ENCODE peak calls at places on chromosomes 6 and 20, in four cellular contexts. T, Y, C and Z are unnamed samples.
A peak's percentile ranks its signal among the peaks of the same experiment; 100 is the strongest.

GRCh38 chr6:42429042-42429574 is 22.6 kb downstream of the TRERF1 start:
- DNase-seq in T (no peak), Y (peak; percentile 36), C (no peak), Z (no peak)

GRCh38 chr6:143258945-143259344 is 191.6 kb downstream of the ADAT2 start:
- DNase-seq in T (no peak), Y (no peak), C (no peak), Z (no peak)

GRCh38 chr20:64080013-64080812 is at the start of gene OPRL1:
- DNase-seq in T (no peak), Y (peak; percentile 74), C (no peak), Z (no peak)

GRCh38 chr6:24009319-24009718 is 116.7 kb upstream of the NRSN1 start:
- DNase-seq in T (no peak), Y (no peak), C (no peak), Z (no peak)

GRCh38 chr6:15462717-15463525 is 199.9 kb downstream of the DTNBP1 start:
- DNase-seq in T (no peak), Y (no peak), C (no peak), Z (no peak)

GRCh38 chr20:38573381-38573780 is 7.6 kb upstream of the ADIG start:
- DNase-seq in T (no peak), Y (no peak), C (no peak), Z (no peak)

GRCh38 chr6:44672838-44673237 is 285.3 kb downstream of the CDC5L start:
- DNase-seq in T (no peak), Y (no peak), C (no peak), Z (no peak)

GRCh38 chr20:4406627-4407026 is 315.1 kb upstream of the PRND start:
- DNase-seq in T (no peak), Y (no peak), C (peak; percentile 42), Z (no peak)

DNA sequence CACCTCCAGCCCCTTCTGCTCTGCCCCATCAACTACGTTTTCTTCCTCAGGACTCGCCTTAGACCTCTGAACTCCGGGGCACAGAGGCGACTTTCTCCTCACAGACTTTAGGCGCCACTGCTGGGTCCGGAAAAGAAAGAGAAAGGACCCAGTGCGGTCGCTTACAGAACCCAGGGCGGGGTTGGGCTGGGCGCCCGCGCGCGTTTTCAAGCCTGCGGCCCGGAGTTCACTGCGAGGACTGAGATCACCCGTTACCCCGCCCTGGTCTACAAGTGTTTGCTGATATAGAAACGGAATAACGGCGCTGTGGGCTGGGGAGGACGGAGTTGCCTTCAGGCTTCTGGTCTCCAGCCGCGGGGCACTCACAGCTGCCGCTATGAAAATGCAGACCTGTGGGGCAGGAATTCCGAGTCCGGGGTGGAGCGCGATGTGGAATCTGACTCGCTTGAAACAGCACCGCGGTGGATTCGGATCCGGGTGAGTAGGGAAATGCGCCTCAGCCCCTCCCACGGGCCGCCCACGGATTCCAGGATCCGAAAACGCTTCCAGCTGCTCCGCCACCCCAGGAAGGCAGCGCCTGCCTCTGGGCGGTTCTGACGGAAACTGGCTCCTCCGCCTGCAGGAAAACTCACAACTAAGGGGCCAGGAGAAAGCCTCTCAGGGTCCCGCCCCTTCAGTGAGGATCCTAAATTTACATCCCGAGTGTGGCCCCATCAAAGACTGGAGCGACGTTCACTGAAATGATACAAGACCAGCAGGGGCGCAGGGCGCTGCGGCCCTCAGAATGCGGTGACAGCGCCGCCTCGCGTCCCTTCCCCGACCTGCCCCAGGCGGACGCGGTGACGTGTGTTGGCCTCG is 29.4 kb downstream of the HLA-F start:
- DNase-seq in T (peak; percentile 54), Y (peak; percentile 91), C (peak; percentile 90), Z (peak; percentile 95)
- TF ChIP-seq EGR1 in T (peak; percentile 78), Y (no peak), C (peak; percentile 95), Z (peak; percentile 84)

GRCh38 chr20:36644713-36645109 is 1.3 kb downstream of the SLA2 start:
- DNase-seq in T (no peak), Y (no peak), C (no peak), Z (no peak)

GRCh38 chr20:36647194-36648121 is 1.5 kb upstream of the SLA2 start:
- DNase-seq in T (no peak), Y (no peak), C (no peak), Z (no peak)

GRCh38 chr20:36645353-36645752 is 643 bp downstream of the SLA2 start:
- DNase-seq in T (no peak), Y (no peak), C (no peak), Z (no peak)

GRCh38 chr20:36646678-36647077 is 682 bp upstream of the SLA2 start:
- DNase-seq in T (no peak), Y (no peak), C (no peak), Z (no peak)

GRCh38 chr20:36645998-36646397 is at the start of gene SLA2:
- DNase-seq in T (no peak), Y (no peak), C (no peak), Z (no peak)
- TF ChIP-seq EGR1 in T (no peak), Y (no peak), C (no peak), Z (no peak)

DNA sequence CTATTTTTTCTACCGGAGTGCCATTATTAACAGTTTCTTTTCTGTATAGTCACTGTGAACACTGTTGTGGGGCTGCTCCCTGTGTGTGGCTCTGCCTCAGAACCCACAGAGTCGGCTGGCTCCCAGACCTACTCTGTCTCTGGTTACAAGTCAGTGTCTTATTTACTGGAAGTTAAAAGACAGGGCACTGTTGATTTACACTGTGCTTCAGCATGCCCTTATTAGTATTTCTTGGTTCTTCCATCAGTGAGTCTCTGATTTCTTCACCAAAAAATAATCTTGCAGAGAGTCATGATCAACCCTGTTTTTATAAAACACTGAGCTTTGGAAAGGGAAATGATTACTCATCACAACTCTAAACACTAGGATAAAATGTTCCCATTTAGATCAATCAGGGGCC is 92.5 kb downstream of the UTRN start:
- DNase-seq in T (no peak), Y (no peak), C (no peak), Z (no peak)
- TF ChIP-seq EGR1 in T (no peak), Y (no peak), C (no peak), Z (no peak)

DNA sequence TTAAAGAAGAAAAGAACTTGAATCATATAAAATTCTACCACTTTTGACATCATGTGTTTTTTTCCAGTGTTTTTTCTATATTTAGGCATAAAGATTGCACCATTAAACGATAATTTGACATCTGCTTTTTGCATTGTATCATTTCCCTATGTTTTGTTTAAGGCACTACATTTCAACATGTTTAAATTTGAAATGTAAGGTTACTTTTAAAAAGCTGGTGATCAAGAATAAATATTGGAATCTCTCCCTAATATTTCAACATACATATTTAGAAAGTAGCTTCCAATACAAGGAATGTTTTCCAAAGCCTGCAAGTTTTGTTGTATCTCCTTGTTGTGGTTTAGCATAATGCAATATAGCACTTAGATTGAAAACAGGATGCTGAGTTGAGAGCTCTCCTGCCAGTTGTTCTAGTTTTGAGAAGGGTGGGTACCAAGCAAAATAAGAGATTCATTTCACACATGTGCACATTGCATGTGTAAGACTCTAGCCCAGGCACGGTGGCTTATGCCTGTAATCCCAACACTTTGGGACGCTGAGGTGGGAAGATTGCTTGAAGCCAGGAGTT is 76.6 kb downstream of the SYNJ2 start:
- DNase-seq in T (no peak), Y (no peak), C (no peak), Z (no peak)
- TF ChIP-seq EGR1 in T (no peak), Y (no peak), C (peak; percentile 15), Z (no peak)

DNA sequence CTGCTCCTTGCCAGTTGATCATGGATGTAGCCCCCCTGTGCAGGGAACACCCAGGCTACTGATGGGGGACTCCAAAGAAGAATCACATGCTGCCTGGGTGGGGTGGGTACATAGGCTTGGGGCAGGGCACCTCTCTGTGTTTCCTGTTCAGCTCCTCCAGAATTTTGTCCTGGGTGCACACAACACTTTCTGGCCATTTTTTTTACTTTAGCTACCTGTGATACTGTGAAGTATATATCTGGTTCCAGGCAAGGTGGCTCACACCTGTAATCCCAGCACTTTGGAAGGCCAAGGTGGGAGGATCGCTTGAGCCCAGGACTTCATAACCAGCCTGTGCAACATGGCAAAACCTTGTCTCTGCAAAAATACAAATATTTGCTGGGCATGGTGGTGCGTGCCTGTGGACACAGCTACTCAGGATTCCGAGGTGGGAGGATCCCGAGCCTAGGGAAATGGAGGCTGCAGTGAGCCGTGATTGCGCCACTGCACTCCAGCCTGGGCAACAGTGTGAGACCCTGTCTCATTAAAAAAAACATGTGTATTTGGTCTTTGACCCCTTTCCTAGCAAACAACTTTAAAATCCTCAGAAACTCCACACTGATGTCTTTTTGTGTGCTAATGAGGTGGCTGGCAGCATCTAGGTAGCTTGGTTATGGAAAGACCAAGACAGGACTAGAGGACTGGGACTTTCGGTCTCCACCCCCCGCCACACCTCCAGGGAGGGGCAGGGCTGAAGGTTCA is 14.1 kb downstream of the SLC4A11 start:
- DNase-seq in T (no peak), Y (no peak), C (no peak), Z (no peak)
- TF ChIP-seq EGR1 in T (no peak), Y (no peak), C (no peak), Z (no peak)

GRCh38 chr20:51961964-51962761 is 159.8 kb upstream of the SALL4 start:
- DNase-seq in T (no peak), Y (no peak), C (no peak), Z (no peak)

GRCh38 chr20:51972031-51972430 is 169.7 kb upstream of the SALL4 start:
- DNase-seq in T (no peak), Y (no peak), C (no peak), Z (no peak)

GRCh38 chr20:51969191-51969590 is 166.9 kb upstream of the SALL4 start:
- DNase-seq in T (no peak), Y (no peak), C (peak; percentile 18), Z (no peak)

GRCh38 chr20:51970858-51971257 is 168.5 kb upstream of the SALL4 start:
- DNase-seq in T (no peak), Y (no peak), C (no peak), Z (no peak)

GRCh38 chr20:51966296-51966971 is 164.1 kb upstream of the SALL4 start:
- DNase-seq in T (no peak), Y (peak; percentile 75), C (peak; percentile 81), Z (peak; percentile 53)
- TF ChIP-seq EGR1 in T (no peak), Y (no peak), C (no peak), Z (no peak)

GRCh38 chr6:156193381-156193780 is 583.8 kb upstream of the ARID1B start:
- DNase-seq in T (no peak), Y (no peak), C (no peak), Z (no peak)

GRCh38 chr6:156191895-156192294 is 585.3 kb upstream of the ARID1B start:
- DNase-seq in T (no peak), Y (no peak), C (no peak), Z (no peak)

GRCh38 chr6:156197513-156197912 is 579.7 kb upstream of the ARID1B start:
- DNase-seq in T (no peak), Y (no peak), C (no peak), Z (no peak)
- TF ChIP-seq EGR1 in T (no peak), Y (no peak), C (no peak), Z (no peak)

DNA sequence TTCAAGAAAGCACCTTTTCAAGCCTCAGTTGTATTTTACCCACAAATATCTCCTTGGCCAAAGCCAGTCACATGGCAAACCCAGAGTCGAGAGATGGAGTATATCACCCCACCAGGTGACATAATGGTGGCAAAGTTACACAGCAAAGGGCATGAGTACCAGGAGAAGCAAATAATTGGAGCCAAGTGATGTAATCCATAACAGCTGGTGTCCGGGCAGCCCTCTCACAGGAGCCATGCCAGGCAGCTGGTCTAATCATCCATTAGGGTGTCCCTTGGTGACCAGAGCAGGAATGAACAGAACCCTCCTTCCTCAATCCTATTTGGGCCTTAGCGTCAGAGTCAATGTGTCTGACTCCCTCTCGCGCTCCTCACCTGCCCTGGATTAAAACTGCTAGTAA is 272.1 kb downstream of the LRFN2 start:
- DNase-seq in T (no peak), Y (no peak), C (no peak), Z (no peak)
- TF ChIP-seq EGR1 in T (no peak), Y (no peak), C (no peak), Z (no peak)

GRCh38 chr6:37304766-37305165 is 46.8 kb upstream of the TMEM217 start:
- DNase-seq in T (no peak), Y (no peak), C (no peak), Z (no peak)
- TF ChIP-seq EGR1 in T (no peak), Y (no peak), C (no peak), Z (no peak)